ENCODE peak calls at places on chromosomes 6 and 20, in four cellular contexts. F is fibroblast of mammary gland, H is natural killer cell, S is fibroblast of lung. W is an unnamed sample.

GRCh38 chr20:62655291-62656204 is 13.2 kb downstream of the SLCO4A1 start:
- DNase-seq in F (no peak), H (no peak), S (no peak), W (no peak)

GRCh38 chr6:11251553-11252358 is 19.3 kb upstream of the NEDD9 start:
- DNase-seq in F (peak; percentile 82), H (no peak), S (peak; percentile 76), W (no peak)

GRCh38 chr6:168433898-168434297 is 7.1 kb upstream of the SMOC2 start:
- DNase-seq in F (no peak), H (no peak), S (no peak), W (no peak)

GRCh38 chr20:21235346-21235712 is 67.8 kb upstream of the XRN2 start:
- DNase-seq in F (no peak), H (no peak), S (no peak), W (no peak)

GRCh38 chr6:35980991-35981645 is 43.3 kb downstream of the SLC26A8 start:
- DNase-seq in F (no peak), H (no peak), S (no peak), W (no peak)

GRCh38 chr6:139519571-139520031 is 145.2 kb upstream of the CITED2 start:
- DNase-seq in F (peak; percentile 77), H (no peak), S (peak; percentile 43), W (no peak)

GRCh38 chr6:159117031-159117430 is 52.2 kb upstream of the FNDC1 start:
- DNase-seq in F (peak; percentile 49), H (no peak), S (peak; percentile 20), W (no peak)

GRCh38 chr6:157813757-157814455 is 9.1 kb upstream of the SNX9 start:
- DNase-seq in F (peak; percentile 92), H (no peak), S (peak; percentile 89), W (no peak)

GRCh38 chr20:37323985-37324384 is 22.0 kb upstream of the SRC start:
- DNase-seq in F (peak; percentile 82), H (no peak), S (peak; percentile 69), W (no peak)

GRCh38 chr6:85015396-85015990 is 251.1 kb upstream of the TBX18 start:
- DNase-seq in F (peak; percentile 67), H (no peak), S (peak; percentile 62), W (no peak)
- TF ChIP-seq CTCF in F (peak; percentile 70), H (no peak), S (peak; percentile 81), W (peak; percentile 16)

GRCh38 chr6:138287144-138287955 is 69.1 kb upstream of the PBOV1 start:
- DNase-seq in F (peak; percentile 12), H (no peak), S (no peak), W (no peak)
- TF ChIP-seq CTCF in F (peak; percentile 49), H (peak; percentile 62), S (peak; percentile 39), W (peak; percentile 36)

GRCh38 chr20:15482525-15482924 is 1090.7 kb downstream of the KIF16B start:
- DNase-seq in F (no peak), H (no peak), S (no peak), W (no peak)
- TF ChIP-seq CTCF in F (no peak), H (no peak), S (no peak), W (no peak)

GRCh38 chr20:53274365-53274764 is 302.2 kb downstream of the TSHZ2 start:
- DNase-seq in F (no peak), H (no peak), S (no peak), W (no peak)
- TF ChIP-seq CTCF in F (no peak), H (no peak), S (no peak), W (no peak)

W was measured in D721Med.